ENCODE peak calls at places on chromosomes 6 and 20, in seven cellular contexts. W, Q, R, U, K, N and E are unnamed samples.

GRCh38 chr6:49909508-49910047 is 43.2 kb upstream of the CRISP1 start:
- DNase-seq in W (no peak), Q (no peak), R (no peak), U (no peak), K (no peak), N (no peak), E (no peak)

GRCh38 chr6:111540971-111541719 is 58.1 kb upstream of the REV3L start:
- DNase-seq in W (no peak), Q (no peak), R (no peak), U (no peak), K (no peak), N (no peak), E (no peak)

GRCh38 chr20:38514185-38514584 is 41.5 kb downstream of the RALGAPB start:
- DNase-seq in W (no peak), Q (no peak), R (no peak), U (no peak), K (no peak), N (no peak), E (no peak)

GRCh38 chr6:70954750-70955149 is 2.1 kb downstream of the B3GAT2 start:
- DNase-seq in W (no peak), Q (no peak), R (no peak), U (no peak), K (peak), N (no peak), E (no peak)

GRCh38 chr6:91476000-91476399 is 889.1 kb upstream of the MAP3K7 start:
- DNase-seq in W (no peak), Q (peak), R (no peak), U (no peak), K (no peak), N (peak), E (peak)

GRCh38 chr20:24475356-24475755 is 5.9 kb downstream of the SYNDIG1 start:
- DNase-seq in W (no peak), Q (no peak), R (no peak), U (no peak), K (no peak), N (no peak), E (no peak)

GRCh38 chr6:92777146-92777740 is 642.1 kb downstream of the EPHA7 start:
- DNase-seq in W (no peak), Q (peak), R (no peak), U (no peak), K (peak), N (peak), E (peak)

GRCh38 chr20:10646886-10647420 is 26.8 kb downstream of the JAG1 start:
- DNase-seq in W (no peak), Q (no peak), R (no peak), U (no peak), K (no peak), N (no peak), E (no peak)

GRCh38 chr20:21513881-21514540 is at the start of gene NKX2-2:
- DNase-seq in W (no peak), Q (no peak), R (no peak), U (no peak), K (peak), N (no peak), E (no peak)

GRCh38 chr20:51608060-51608459 is 65.5 kb upstream of the NFATC2 start:
- DNase-seq in W (no peak), Q (no peak), R (no peak), U (no peak), K (no peak), N (no peak), E (no peak)

GRCh38 chr6:4281341-4282293 is 146.2 kb upstream of the ECI2 start:
- DNase-seq in W (peak), Q (peak), R (no peak), U (no peak), K (peak), N (peak), E (peak)
- TF ChIP-seq CTCF in W (peak), Q (no peak), R (no peak), U (peak), K (peak), N (peak), E (no peak)

DNA sequence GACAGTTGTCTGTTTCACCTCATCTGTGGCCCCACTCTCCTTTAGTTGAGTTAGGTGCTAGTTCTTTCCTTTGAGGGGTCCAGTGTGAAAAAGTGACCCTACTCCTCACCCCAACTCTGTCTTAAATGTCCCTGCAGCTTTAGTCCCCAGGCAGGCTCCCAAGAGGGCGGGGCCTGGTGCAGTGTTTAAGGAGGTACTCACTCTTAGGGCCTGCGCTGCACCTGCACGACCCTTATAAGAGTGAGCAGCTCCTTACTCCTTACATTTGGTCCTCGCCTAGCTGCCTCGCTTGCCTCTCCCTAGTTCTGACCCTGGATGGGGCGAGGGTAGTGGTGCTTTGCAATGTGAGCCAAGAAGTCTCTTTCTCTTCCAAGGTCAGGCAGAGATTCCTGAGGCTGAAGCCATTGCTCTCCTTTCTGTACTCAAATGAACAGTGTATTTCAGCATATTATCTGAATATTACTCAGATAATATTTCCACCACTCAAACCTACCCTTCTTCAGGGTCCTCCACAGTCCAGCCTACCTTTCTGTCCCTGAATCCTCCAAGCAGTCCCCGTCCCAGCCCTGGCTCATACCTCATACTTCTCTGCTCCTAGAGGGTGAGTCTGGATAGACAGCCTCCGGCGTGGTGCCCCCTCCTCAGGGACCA is 11.9 kb upstream of the VEGFA start:
- DNase-seq in W (no peak), Q (no peak), R (no peak), U (no peak), K (no peak), N (no peak), E (no peak)
- H3K4me3 ChIP-seq in W (no peak), Q (no peak), R (no peak), U (no peak), K (no peak), N (no peak), E (no peak)

GRCh38 chr6:89638320-89639195 is at the start of gene LYRM2:
- DNase-seq in W (peak), Q (peak), R (peak), U (peak), K (peak), N (peak), E (peak)
- TF ChIP-seq CTCF in W (peak), Q (peak), R (no peak), U (no peak), K (peak), N (peak), E (peak)

DNA sequence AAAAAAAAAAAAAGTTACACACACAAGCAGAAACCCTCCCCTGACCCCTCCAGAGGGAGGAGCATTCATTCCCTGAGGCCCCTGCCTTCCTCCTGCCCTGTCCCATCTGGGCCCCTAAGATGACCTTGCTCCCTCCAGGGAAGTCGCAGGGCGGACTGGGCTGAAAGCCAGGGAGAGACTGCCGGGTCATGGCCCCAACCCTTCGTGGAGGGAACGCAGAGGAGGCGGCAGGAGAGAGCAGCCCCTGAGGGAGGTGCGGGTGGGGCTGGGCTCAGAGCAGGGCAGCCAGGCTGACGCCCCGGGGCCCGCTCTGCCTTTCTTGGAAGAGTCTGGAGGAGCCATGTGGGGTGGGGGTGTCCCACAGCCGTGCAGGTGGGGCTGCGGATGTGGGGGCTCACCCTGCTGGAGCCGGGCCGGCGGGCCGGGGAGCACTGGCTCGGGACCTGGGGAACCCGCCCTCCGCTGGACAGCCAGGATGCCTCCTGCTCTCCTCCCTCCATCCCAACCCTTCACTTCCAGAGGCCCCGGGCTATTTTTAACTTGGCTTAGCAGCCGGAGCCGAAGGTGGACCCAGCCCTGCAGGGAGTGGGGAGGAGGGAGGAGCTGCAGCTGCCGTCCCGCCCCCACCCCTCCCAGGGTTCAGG is 15.0 kb upstream of the ABHD16B start:
- DNase-seq in W (peak), Q (peak), R (no peak), U (no peak), K (peak), N (no peak), E (no peak)
- H3K4me3 ChIP-seq in W (peak), Q (peak), R (no peak), U (no peak), K (peak), N (no peak), E (no peak)

DNA sequence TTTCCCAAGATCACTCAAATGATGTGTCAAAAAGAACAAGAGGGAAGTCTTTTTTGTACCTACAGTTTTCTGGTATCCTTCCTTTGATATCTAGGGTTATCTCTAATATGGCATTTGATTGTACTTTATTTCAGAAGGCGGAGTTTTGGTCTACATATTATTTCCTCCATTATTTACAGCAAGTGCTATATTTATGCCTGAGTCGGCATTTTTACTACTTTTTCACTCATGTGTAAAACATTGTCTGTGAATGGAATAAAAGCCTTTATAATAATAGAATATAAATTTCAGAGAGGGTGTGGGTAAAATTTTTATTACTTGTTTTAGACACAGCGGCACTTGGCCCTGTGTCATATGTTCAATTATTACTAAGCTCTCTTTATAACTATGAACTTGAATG is 398.4 kb downstream of the BCKDHB start:
- DNase-seq in W (no peak), Q (no peak), R (no peak), U (no peak), K (no peak), N (no peak), E (no peak)
- TF ChIP-seq CTCF in W (no peak), Q (no peak), R (no peak), U (no peak), K (no peak), N (no peak), E (no peak)

GRCh38 chr6:158026901-158027589 is 45.4 kb downstream of the SYNJ2 start:
- DNase-seq in W (no peak), Q (no peak), R (no peak), U (no peak), K (no peak), N (no peak), E (no peak)

GRCh38 chr6:158027590-158028285 is 46.1 kb downstream of the SYNJ2 start:
- DNase-seq in W (no peak), Q (no peak), R (no peak), U (no peak), K (no peak), N (no peak), E (peak)

GRCh38 chr6:158028421-158028820 is 46.8 kb downstream of the SYNJ2 start:
- DNase-seq in W (no peak), Q (no peak), R (no peak), U (no peak), K (no peak), N (no peak), E (no peak)

GRCh38 chr6:158024566-158025297 is 43.1 kb downstream of the SYNJ2 start:
- DNase-seq in W (no peak), Q (peak), R (no peak), U (no peak), K (no peak), N (no peak), E (no peak)

GRCh38 chr6:158026054-158026900 is 44.6 kb downstream of the SYNJ2 start:
- DNase-seq in W (peak), Q (peak), R (peak), U (peak), K (no peak), N (peak), E (peak)
- H3K4me3 ChIP-seq in W (peak), Q (no peak), R (peak), U (peak), K (no peak), N (no peak), E (peak)

DNA sequence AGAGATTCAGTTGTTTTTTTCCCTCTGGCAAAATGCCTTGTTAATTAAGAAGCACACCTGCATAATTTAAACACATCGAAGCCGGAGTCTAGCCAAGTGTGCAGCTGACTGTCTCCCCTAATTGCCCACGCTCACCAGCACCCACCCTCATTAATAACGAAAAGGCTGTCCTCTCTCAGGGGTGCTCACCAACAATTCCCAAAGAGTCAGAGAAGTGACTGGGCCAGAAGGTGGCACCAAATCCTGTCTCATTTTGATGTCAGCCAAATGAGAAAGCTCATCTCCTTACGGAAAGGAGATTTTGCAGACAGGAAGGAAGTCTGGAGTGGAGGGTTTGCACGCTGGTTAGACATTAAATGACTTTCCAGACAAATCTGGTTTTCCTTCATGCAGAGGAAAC is 60.7 kb upstream of the MC3R start:
- DNase-seq in W (no peak), Q (peak), R (no peak), U (no peak), K (peak), N (no peak), E (no peak)
- TF ChIP-seq CTCF in W (peak), Q (peak), R (no peak), U (no peak), K (peak), N (peak), E (no peak)

GRCh38 chr6:146598785-146599405 is at the start of gene ADGB:
- DNase-seq in W (peak), Q (peak), R (no peak), U (no peak), K (peak), N (peak), E (peak)
- H3K4me3 ChIP-seq in W (peak), Q (peak), R (no peak), U (peak), K (peak), N (peak), E (peak)

DNA sequence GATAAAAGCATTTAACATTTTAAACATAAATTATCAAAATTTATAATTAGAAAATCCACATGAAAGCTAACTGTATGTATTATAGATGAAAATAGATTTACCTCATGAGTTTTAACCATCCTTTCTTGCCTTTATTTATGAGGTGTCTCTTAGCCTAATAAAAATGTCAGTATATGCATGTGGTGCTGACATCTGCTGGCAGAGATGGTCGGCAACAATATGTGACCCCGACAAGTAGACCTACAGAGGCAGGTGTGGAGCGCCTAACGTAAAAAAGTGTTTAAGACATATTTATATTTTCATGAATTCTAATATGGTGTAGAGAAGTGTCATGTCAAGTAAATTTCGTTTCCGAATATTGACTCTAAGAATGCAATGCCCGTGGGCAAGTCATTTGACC is 149.0 kb upstream of the FUT9 start:
- DNase-seq in W (no peak), Q (no peak), R (no peak), U (no peak), K (peak), N (no peak), E (peak)
- TF ChIP-seq CTCF in W (no peak), Q (no peak), R (no peak), U (no peak), K (peak), N (peak), E (no peak)